ENCODE peak calls at places on chromosomes 7 and 10, in four cellular contexts. Y, G, A and Z are unnamed samples.
A peak's percentile ranks its signal among the peaks of the same experiment; 100 is the strongest.

GRCh38 chr7:122064971-122065370 is 79.1 kb downstream of the AASS start:
- DNase-seq in Y (no peak), G (peak; percentile 70), A (no peak), Z (no peak)

GRCh38 chr7:4472739-4473138 is 209.4 kb upstream of the FOXK1 start:
- DNase-seq in Y (no peak), G (no peak), A (no peak), Z (no peak)

GRCh38 chr7:42611529-42611928 is 300.3 kb downstream of the C7orf25 start:
- DNase-seq in Y (no peak), G (no peak), A (no peak), Z (no peak)

GRCh38 chr10:22821501-22821900 is 106.4 kb upstream of the ARMC3 start:
- DNase-seq in Y (no peak), G (peak; percentile 81), A (no peak), Z (no peak)

GRCh38 chr7:135717686-135718085 is 10.3 kb downstream of the SLC13A4 start:
- DNase-seq in Y (no peak), G (no peak), A (no peak), Z (no peak)

GRCh38 chr7:12401538-12402364 is 1.9 kb downstream of the VWDE start:
- DNase-seq in Y (no peak), G (no peak), A (no peak), Z (no peak)

GRCh38 chr7:12490105-12490688 is 80.3 kb upstream of the SCIN start:
- DNase-seq in Y (no peak), G (no peak), A (peak; percentile 5), Z (no peak)

GRCh38 chr10:87552248-87552914 is 47.7 kb downstream of the MINPP1 start:
- DNase-seq in Y (no peak), G (no peak), A (no peak), Z (no peak)

GRCh38 chr10:100876575-100877158 is 36.1 kb upstream of the SLF2 start:
- DNase-seq in Y (no peak), G (no peak), A (no peak), Z (no peak)